ENCODE peak calls at places on chromosomes 1 and 21, in ten cellular contexts. I is endothelial cell, Z is naive B cell, P is kidney glomerular epithelial cell, A is occipital lobe, M is ELR, X is progenitor cell of endocrine pancreas, C is colonic mucosa, J is WERI-Rb-1, G is right cardiac atrium. H is an unnamed sample.

GRCh38 chr21:39843483-39843882 is 23.8 kb upstream of the PCP4 start:
- DNase-seq in I (no peak), Z (no peak), P (no peak), A (no peak), M (no peak), X (no peak), C (no peak), J (no peak), G (no peak), H (no peak)

GRCh38 chr1:244322791-244323521 is 128.8 kb downstream of the ADSS2 start:
- DNase-seq in I (no peak), Z (no peak), P (peak), A (no peak), M (peak), X (no peak), C (peak), J (no peak), G (no peak), H (no peak)

GRCh38 chr1:103492003-103492665 is 33.4 kb upstream of the RNPC3 start:
- DNase-seq in I (no peak), Z (no peak), P (peak), A (no peak), M (peak), X (no peak), C (no peak), J (no peak), G (no peak), H (no peak)

GRCh38 chr1:8351693-8352470 is 34.0 kb downstream of the SLC45A1 start:
- DNase-seq in I (peak), Z (no peak), P (no peak), A (no peak), M (peak), X (peak), C (no peak), J (peak), G (no peak), H (peak)

GRCh38 chr1:231973840-231974239 is 347.2 kb downstream of the DISC1 start:
- DNase-seq in I (no peak), Z (no peak), P (no peak), A (no peak), M (no peak), X (no peak), C (no peak), J (no peak), G (no peak), H (no peak)

GRCh38 chr1:97489834-97490233 is 431.0 kb downstream of the DPYD start:
- DNase-seq in I (no peak), Z (no peak), P (peak), A (no peak), M (peak), X (no peak), C (no peak), J (no peak), G (no peak), H (no peak)

GRCh38 chr1:227378876-227379554 is 60.7 kb upstream of the CDC42BPA start:
- DNase-seq in I (no peak), Z (no peak), P (no peak), A (no peak), M (peak), X (no peak), C (no peak), J (no peak), G (no peak), H (no peak)

GRCh38 chr21:38054334-38054733 is 138.1 kb upstream of the KCNJ6 start:
- DNase-seq in I (no peak), Z (no peak), P (no peak), A (no peak), M (no peak), X (no peak), C (no peak), J (peak), G (no peak), H (peak)

GRCh38 chr1:213381572-213382084 is 330.6 kb downstream of the RPS6KC1 start:
- DNase-seq in I (no peak), Z (no peak), P (no peak), A (peak), M (no peak), X (no peak), C (no peak), J (no peak), G (peak), H (peak)

GRCh38 chr21:26449161-26449560 is 123.9 kb downstream of the CYYR1 start:
- DNase-seq in I (no peak), Z (no peak), P (no peak), A (no peak), M (peak), X (no peak), C (no peak), J (no peak), G (no peak), H (no peak)

GRCh38 chr1:209621329-209621728 is 30.9 kb downstream of the LAMB3 start:
- DNase-seq in I (no peak), Z (no peak), P (no peak), A (no peak), M (no peak), X (no peak), C (peak), J (no peak), G (no peak), H (no peak)

GRCh38 chr21:42463861-42464515 is 32.0 kb downstream of the RSPH1 start:
- DNase-seq in I (peak), Z (peak), P (no peak), A (no peak), M (peak), X (no peak), C (peak), J (peak), G (no peak), H (no peak)

GRCh38 chr1:41164727-41165126 is 77.4 kb downstream of the SCMH1 start:
- DNase-seq in I (no peak), Z (no peak), P (no peak), A (no peak), M (no peak), X (no peak), C (no peak), J (no peak), G (no peak), H (no peak)

GRCh38 chr1:3352952-3353331 is 101.5 kb upstream of the ARHGEF16 start:
- DNase-seq in I (no peak), Z (no peak), P (peak), A (no peak), M (no peak), X (no peak), C (peak), J (no peak), G (peak), H (no peak)

GRCh38 chr1:19804786-19805390 is 5.2 kb upstream of the TMCO4 start:
- DNase-seq in I (no peak), Z (no peak), P (peak), A (no peak), M (no peak), X (no peak), C (no peak), J (no peak), G (no peak), H (no peak)

GRCh38 chr1:147669475-147670318 is 627 bp downstream of the ACP6 start:
- DNase-seq in I (peak), Z (peak), P (peak), A (peak), M (peak), X (peak), C (peak), J (peak), G (peak), H (peak)

GRCh38 chr1:23216771-23217420 is 406 bp downstream of the HTR1D start:
- DNase-seq in I (peak), Z (no peak), P (no peak), A (no peak), M (no peak), X (peak), C (peak), J (peak), G (no peak), H (peak)

GRCh38 chr1:168836469-168836868 is 107.5 kb upstream of the DPT start:
- DNase-seq in I (no peak), Z (no peak), P (no peak), A (no peak), M (no peak), X (no peak), C (no peak), J (no peak), G (no peak), H (no peak)

GRCh38 chr1:150362721-150363425 is 1.1 kb upstream of the RPRD2 start:
- DNase-seq in I (peak), Z (peak), P (no peak), A (no peak), M (peak), X (no peak), C (peak), J (no peak), G (no peak), H (no peak)

GRCh38 chr21:46028547-46029200 is 47.1 kb downstream of the COL6A1 start:
- DNase-seq in I (no peak), Z (no peak), P (no peak), A (no peak), M (no peak), X (no peak), C (no peak), J (no peak), G (no peak), H (no peak)

GRCh38 chr1:21257431-21258135 is 32.7 kb downstream of the ECE1 start:
- DNase-seq in I (no peak), Z (no peak), P (no peak), A (no peak), M (no peak), X (no peak), C (no peak), J (no peak), G (no peak), H (no peak)